ENCODE peak calls at places on chromosome 10, in nine cellular contexts. O is dorsolateral prefrontal cortex, D is GM06990, B is hypothalamus, V is A172, S is coronary artery, W is AG08396, G is amniotic stem cell, U is left colon. Y is an unnamed sample.

GRCh38 chr10:25701651-25702050 is 232.4 kb upstream of the MYO3A start:
- DNase-seq in O (peak; percentile 28), D (no peak), B (peak; percentile 39), V (no peak), S (no peak), W (no peak), G (no peak), U (no peak), Y (no peak)

GRCh38 chr10:99658622-99659030 is 683 bp upstream of the ENTPD7 start:
- DNase-seq in O (peak; percentile 48), D (peak; percentile 35), B (peak; percentile 25), V (no peak), S (no peak), W (peak; percentile 6), G (no peak), U (peak; percentile 70), Y (peak; percentile 90)

GRCh38 chr10:71138126-71138860 is 74.1 kb upstream of the UNC5B start:
- DNase-seq in O (no peak), D (no peak), B (no peak), V (no peak), S (no peak), W (no peak), G (no peak), U (no peak), Y (no peak)

GRCh38 chr10:126565456-126565855 is 105.0 kb downstream of the C10orf90 start:
- DNase-seq in O (no peak), D (no peak), B (no peak), V (no peak), S (no peak), W (no peak), G (no peak), U (no peak), Y (no peak)

GRCh38 chr10:30803901-30804322 is 174.4 kb upstream of the LYZL2 start:
- DNase-seq in O (no peak), D (no peak), B (no peak), V (no peak), S (peak; percentile 82), W (peak; percentile 70), G (no peak), U (no peak), Y (no peak)

GRCh38 chr10:28991326-28991725 is 297.5 kb upstream of the LYZL1 start:
- DNase-seq in O (no peak), D (no peak), B (no peak), V (peak; percentile 83), S (no peak), W (peak; percentile 34), G (peak; percentile 62), U (no peak), Y (peak; percentile 65)

GRCh38 chr10:47441973-47442750 is 41.8 kb downstream of the ANXA8 start:
- DNase-seq in O (no peak), D (no peak), B (no peak), V (no peak), S (no peak), W (no peak), G (no peak), U (no peak), Y (no peak)

GRCh38 chr10:93445978-93446720 is 36.0 kb downstream of the MYOF start:
- DNase-seq in O (no peak), D (no peak), B (no peak), V (no peak), S (no peak), W (no peak), G (no peak), U (no peak), Y (no peak)

GRCh38 chr10:96390460-96390864 is 31.7 kb upstream of the OPALIN start:
- DNase-seq in O (peak; percentile 65), D (no peak), B (peak; percentile 66), V (no peak), S (no peak), W (no peak), G (no peak), U (peak; percentile 74), Y (no peak)

GRCh38 chr10:35707642-35708425 is 65.7 kb upstream of the FZD8 start:
- DNase-seq in O (no peak), D (no peak), B (no peak), V (no peak), S (no peak), W (no peak), G (no peak), U (no peak), Y (no peak)

GRCh38 chr10:119370972-119371703 is 163.8 kb downstream of the GRK5 start:
- DNase-seq in O (no peak), D (no peak), B (no peak), V (no peak), S (peak; percentile 83), W (peak; percentile 89), G (peak; percentile 69), U (no peak), Y (no peak)

GRCh38 chr10:133390597-133391248 is 3.2 kb upstream of the MTG1 start:
- DNase-seq in O (peak; percentile 8), D (peak; percentile 61), B (no peak), V (no peak), S (no peak), W (no peak), G (no peak), U (no peak), Y (no peak)

GRCh38 chr10:101290415-101290814 is 61.2 kb upstream of the LBX1 start:
- DNase-seq in O (no peak), D (no peak), B (no peak), V (no peak), S (no peak), W (no peak), G (no peak), U (no peak), Y (no peak)

GRCh38 chr10:132152896-132153580 is 33.7 kb upstream of the DPYSL4 start:
- DNase-seq in O (no peak), D (no peak), B (no peak), V (no peak), S (no peak), W (no peak), G (no peak), U (no peak), Y (peak; percentile 66)

GRCh38 chr10:9762966-9763656 is 1254.6 kb upstream of the CELF2 start:
- DNase-seq in O (no peak), D (no peak), B (no peak), V (no peak), S (no peak), W (no peak), G (no peak), U (no peak), Y (no peak)

GRCh38 chr10:17368708-17369272 is 85.6 kb downstream of the ST8SIA6 start:
- DNase-seq in O (no peak), D (no peak), B (no peak), V (no peak), S (no peak), W (no peak), G (no peak), U (no peak), Y (no peak)

GRCh38 chr10:129305046-129305445 is 162.0 kb upstream of the MGMT start:
- DNase-seq in O (no peak), D (no peak), B (no peak), V (no peak), S (no peak), W (no peak), G (no peak), U (no peak), Y (no peak)

GRCh38 chr10:59623823-59624535 is 85.7 kb downstream of the SLC16A9 start:
- DNase-seq in O (no peak), D (no peak), B (no peak), V (no peak), S (no peak), W (no peak), G (no peak), U (no peak), Y (no peak)

GRCh38 chr10:60461688-60462087 is 72.0 kb upstream of the ANK3 start:
- DNase-seq in O (no peak), D (no peak), B (no peak), V (no peak), S (no peak), W (no peak), G (no peak), U (no peak), Y (no peak)